ENCODE peak calls at places on chromosomes 13 and 19, in eight cellular contexts. V, E, W, D, P, B, G and K are unnamed samples.
A peak's percentile ranks its signal among the peaks of the same experiment; 100 is the strongest.

GRCh38 chr13:113140677-113141590 is 17.5 kb upstream of the PROZ start:
- DNase-seq in V (no peak), W (peak; percentile 85), P (no peak), E (no peak), B (no peak), D (no peak), G (no peak), K (no peak)

GRCh38 chr13:113851480-113851803 is 12.4 kb downstream of the GAS6 start:
- DNase-seq in B (no peak), P (no peak), G (no peak), E (no peak), V (no peak), W (no peak), D (no peak), K (no peak)

GRCh38 chr13:101915755-101916107 is 463.3 kb downstream of the ITGBL1 start:
- DNase-seq in E (no peak), W (no peak), G (no peak), B (no peak), P (no peak), D (no peak), V (no peak), K (no peak)

GRCh38 chr13:33183431-33184130 is 102.0 kb downstream of the STARD13 start:
- DNase-seq in G (no peak), B (no peak), W (no peak), E (no peak), V (no peak), D (no peak), P (no peak), K (no peak)

GRCh38 chr19:35204799-35205732 is 23.5 kb downstream of the FAM187B start:
- DNase-seq in G (no peak), V (no peak), D (no peak), W (no peak), P (no peak), E (no peak), B (no peak), K (peak; percentile 32)

GRCh38 chr13:114049026-114049425 is 75.2 kb upstream of the C13orf46 start:
- DNase-seq in B (peak; percentile 56), W (no peak), G (no peak), V (no peak), P (no peak), D (no peak), E (no peak), K (peak; percentile 58)

GRCh38 chr19:53394522-53394973 is 401 bp upstream of the ZNF765 start:
- DNase-seq in V (no peak), E (peak; percentile 58), G (no peak), W (peak; percentile 89), P (peak; percentile 79), D (peak; percentile 64), B (no peak), K (no peak)

GRCh38 chr13:87280139-87280538 is 391.0 kb upstream of the SLITRK5 start:
- DNase-seq in P (no peak), W (no peak), D (no peak), G (peak; percentile 2), V (no peak), B (no peak), E (no peak), K (no peak)

GRCh38 chr19:29872224-29872731 is 60.5 kb downstream of the CCNE1 start:
- DNase-seq in P (no peak), D (no peak), V (no peak), E (no peak), G (peak; percentile 45), W (no peak), B (no peak), K (no peak)

GRCh38 chr13:39257642-39258041 is 219.4 kb downstream of the NHLRC3 start:
- DNase-seq in D (no peak), B (no peak), G (no peak), V (no peak), E (no peak), W (no peak), P (no peak), K (no peak)

GRCh38 chr19:37551123-37551993 is 43.2 kb downstream of the ZNF571 start:
- DNase-seq in E (no peak), P (no peak), W (peak; percentile 84), D (no peak), B (peak; percentile 46), G (no peak), V (no peak), K (peak; percentile 77)

GRCh38 chr13:99572921-99573320 is 71.6 kb downstream of the TM9SF2 start:
- DNase-seq in D (no peak), V (no peak), E (no peak), B (no peak), W (no peak), G (no peak), P (no peak), K (no peak)

DNA sequence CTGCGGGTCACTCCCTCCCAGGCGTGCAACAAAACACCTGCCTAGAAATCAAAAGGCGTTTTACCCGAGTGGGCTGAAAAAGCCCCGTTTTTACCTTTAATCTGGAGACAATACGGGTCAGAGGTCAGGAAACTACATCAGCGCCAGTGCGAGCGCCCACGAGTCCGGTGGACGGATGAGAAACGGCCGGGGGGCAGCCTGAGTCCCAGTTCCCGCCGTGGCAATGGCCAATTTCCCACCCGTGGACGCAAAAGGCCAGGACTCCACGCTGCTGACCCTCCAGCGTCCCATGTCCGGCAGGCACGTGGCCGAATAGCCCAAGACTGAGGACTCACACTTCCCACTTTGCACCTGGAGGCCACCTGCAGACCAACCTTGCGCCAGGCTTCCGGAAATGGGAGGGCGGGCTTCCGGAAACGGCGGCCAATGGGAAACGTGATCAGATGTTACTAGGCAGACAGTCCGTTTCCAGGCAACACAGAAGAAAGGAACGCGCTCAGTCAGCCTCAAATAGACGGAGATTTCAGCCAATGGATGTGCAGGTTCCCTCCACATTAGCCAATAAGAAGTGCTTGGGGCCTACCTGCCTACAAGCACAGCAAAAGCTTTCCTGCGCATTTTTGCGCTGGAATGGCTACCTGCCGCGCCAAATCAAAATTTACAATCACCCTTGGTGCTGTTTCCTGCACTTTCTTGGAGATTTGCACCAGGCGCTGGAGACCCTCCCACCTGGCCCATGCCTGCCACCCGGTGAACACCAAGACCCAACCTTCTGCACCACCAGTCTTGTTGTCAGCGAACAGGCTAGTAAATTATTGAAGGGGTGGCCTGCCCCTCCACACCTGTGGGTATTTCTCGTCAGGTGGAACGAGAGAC is 47.4 kb downstream of the ZFP14 start:
- DNase-seq in V (peak; percentile 43), P (peak; percentile 87), W (peak; percentile 92), G (peak; percentile 86), E (peak; percentile 89), B (peak; percentile 40), D (peak; percentile 90), K (peak; percentile 73)
- TF ChIP-seq POLR2A in V (no peak), P (no peak), W (no peak), G (no peak), E (no peak), B (no peak), D (no peak), K (no peak)

DNA sequence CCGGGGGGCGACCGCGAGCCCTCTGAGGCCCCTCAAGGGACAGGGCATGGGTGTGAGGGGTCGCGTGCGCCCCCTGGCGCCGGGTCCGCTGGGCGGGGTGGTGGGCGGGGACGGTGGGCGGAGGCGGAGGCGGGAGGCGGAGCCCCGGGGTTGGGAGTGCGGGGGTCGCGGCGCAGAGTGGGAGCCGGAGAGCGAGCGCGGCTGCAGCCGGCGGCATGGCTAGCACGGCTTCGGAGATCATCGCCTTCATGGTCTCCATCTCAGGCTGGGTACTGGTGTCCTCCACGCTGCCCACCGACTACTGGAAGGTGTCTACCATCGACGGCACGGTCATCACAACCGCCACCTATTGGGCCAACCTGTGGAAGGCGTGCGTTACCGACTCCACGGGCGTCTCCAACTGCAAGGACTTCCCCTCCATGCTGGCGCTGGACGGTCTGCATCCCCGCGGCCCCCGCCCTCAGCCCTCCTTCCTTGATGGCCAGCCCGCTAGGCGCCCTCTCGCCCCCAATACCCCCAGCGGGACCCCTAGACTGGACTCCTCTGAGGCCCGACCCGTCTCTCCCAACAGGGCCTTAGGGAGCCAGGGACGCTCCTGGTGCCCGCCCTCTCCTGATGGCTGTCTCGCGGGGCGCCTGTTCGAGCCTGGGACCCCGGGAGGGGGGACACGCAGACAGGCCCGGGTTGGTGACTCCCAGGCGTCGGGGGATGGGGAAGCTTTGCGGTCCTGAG is at the start of gene CLDN10:
- DNase-seq in W (no peak), E (no peak), D (no peak), B (peak; percentile 19), G (peak; percentile 24), V (no peak), P (no peak), K (no peak)
- TF ChIP-seq POLR2A in W (no peak), E (no peak), D (no peak), B (no peak), G (no peak), V (no peak), P (no peak), K (no peak)

GRCh38 chr19:51691122-51692064 is 1.7 kb upstream of the SPACA6 start:
- DNase-seq in D (no peak), P (peak; percentile 58), B (no peak), W (peak; percentile 83), E (no peak), G (peak; percentile 81), V (no peak), K (no peak)
- TF ChIP-seq POLR2A in D (no peak), P (no peak), B (no peak), W (no peak), E (no peak), G (no peak), V (no peak), K (no peak)

GRCh38 chr13:27620377-27621115 is at the start of gene LNX2:
- DNase-seq in V (peak; percentile 86), E (peak; percentile 97), P (peak; percentile 99), G (peak; percentile 92), D (peak; percentile 71), W (peak; percentile 100), B (peak; percentile 86), K (peak; percentile 90)
- TF ChIP-seq POLR2A in V (peak; percentile 63), E (peak; percentile 85), P (no peak), G (no peak), D (no peak), W (peak; percentile 45), B (no peak), K (no peak)

GRCh38 chr19:16527971-16528521 is 14.2 kb downstream of the CHERP start:
- DNase-seq in G (peak; percentile 31), E (no peak), D (no peak), V (no peak), W (no peak), B (no peak), P (no peak), K (no peak)
- TF ChIP-seq POLR2A in G (no peak), E (no peak), D (no peak), V (no peak), W (no peak), B (no peak), P (no peak), K (no peak)

DNA sequence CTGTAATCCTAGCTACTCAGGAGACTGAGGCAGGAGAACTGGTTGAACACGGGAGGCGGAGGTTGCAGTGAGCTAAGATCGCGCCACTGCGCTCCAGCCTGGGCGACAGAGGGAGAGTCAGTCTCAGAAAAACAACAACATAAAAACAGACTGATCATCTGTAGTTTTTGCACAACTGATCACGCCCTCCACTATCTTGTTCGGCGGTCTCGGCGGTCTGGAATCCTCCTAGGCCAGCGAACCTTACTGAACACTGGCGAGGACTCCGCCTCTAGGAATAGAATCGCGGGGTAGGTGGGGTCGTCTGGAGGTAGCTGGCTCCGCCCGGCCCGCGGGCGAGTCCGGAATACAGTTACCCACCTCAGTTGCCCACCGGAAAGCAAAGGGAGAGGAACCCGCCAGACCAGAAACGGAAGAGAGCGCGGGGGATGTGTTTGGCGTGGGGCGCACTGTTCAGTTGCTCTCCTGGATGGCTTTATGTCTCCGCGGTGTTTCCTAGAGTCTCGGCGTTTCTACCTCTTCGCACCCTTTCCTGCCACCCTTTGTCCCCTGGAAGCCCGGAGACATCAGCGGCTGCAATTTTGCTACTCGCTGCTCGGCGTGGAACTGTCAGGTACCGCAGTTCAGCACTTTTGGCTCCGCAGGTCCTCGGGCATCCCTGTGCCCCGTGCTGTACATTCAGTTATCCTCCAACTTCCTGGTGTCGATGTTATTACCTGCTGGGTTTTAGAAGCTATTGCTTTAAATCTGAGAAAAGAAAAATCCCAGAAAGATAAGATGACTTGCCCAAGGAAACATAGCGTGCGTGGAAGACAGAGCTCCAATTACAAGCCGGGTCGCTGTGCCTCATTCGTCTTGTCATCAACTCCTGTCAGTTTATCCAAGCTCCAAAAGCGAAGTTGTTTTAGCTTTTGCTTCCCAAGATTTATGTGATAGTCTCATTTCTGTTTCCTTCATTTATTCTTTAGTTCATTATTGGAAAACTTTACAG is 24.9 kb upstream of the HNRNPA1L2 start:
- DNase-seq in B (peak; percentile 68), G (peak; percentile 82), D (peak; percentile 53), W (peak; percentile 95), P (peak; percentile 88), V (peak; percentile 19), E (peak; percentile 81), K (peak; percentile 65)
- TF ChIP-seq POLR2A in B (peak; percentile 83), G (peak; percentile 59), D (peak; percentile 32), W (no peak), P (no peak), V (no peak), E (peak; percentile 40), K (peak; percentile 83)